ENCODE peak calls at places on chromosomes 1 and 21, in five cellular contexts. J is HepG2, K is K562, Y is A549, M is GM23338. T is an unnamed sample.
A peak's percentile ranks its signal among the peaks of the same experiment; 100 is the strongest.

GRCh38 chr1:7267493-7267892 is 482.2 kb downstream of the CAMTA1 start:
- DNase-seq in J (peak; percentile 8), K (no peak), Y (no peak), M (no peak), T (no peak)

GRCh38 chr1:84715620-84716019 is 25.4 kb upstream of the SSX2IP start:
- DNase-seq in J (no peak), K (no peak), Y (no peak), M (no peak), T (no peak)

GRCh38 chr1:29505537-29506220 is 269.4 kb downstream of the PTPRU start:
- DNase-seq in J (no peak), K (no peak), Y (no peak), M (no peak), T (no peak)

GRCh38 chr1:42736571-42737200 is 3.4 kb downstream of the CLDN19 start:
- DNase-seq in J (no peak), K (no peak), Y (no peak), M (no peak), T (no peak)

GRCh38 chr1:240508950-240509349 is 103.0 kb downstream of the GREM2 start:
- DNase-seq in J (no peak), K (no peak), Y (no peak), M (no peak), T (no peak)

GRCh38 chr1:170666661-170667060 is 2.7 kb downstream of the PRRX1 start:
- DNase-seq in J (no peak), K (no peak), Y (no peak), M (peak; percentile 57), T (no peak)

GRCh38 chr1:185840880-185841279 is 106.7 kb downstream of the HMCN1 start:
- DNase-seq in J (no peak), K (no peak), Y (no peak), M (no peak), T (no peak)

GRCh38 chr1:203325004-203325417 is 19.7 kb downstream of the BTG2 start:
- DNase-seq in J (no peak), K (no peak), Y (no peak), M (peak; percentile 70), T (no peak)

GRCh38 chr1:24486296-24487065 is 16.2 kb upstream of the RCAN3 start:
- DNase-seq in J (no peak), K (no peak), Y (no peak), M (no peak), T (no peak)

GRCh38 chr1:235910357-235911299 is 43.9 kb upstream of the LYST start:
- DNase-seq in J (peak; percentile 28), K (no peak), Y (peak; percentile 90), M (peak; percentile 51), T (peak; percentile 94)

GRCh38 chr1:18895317-18895716 is 7.0 kb downstream of the ALDH4A1 start:
- DNase-seq in J (no peak), K (peak; percentile 41), Y (no peak), M (no peak), T (no peak)

GRCh38 chr1:111605553-111605952 is 14.0 kb upstream of the RAP1A start:
- DNase-seq in J (no peak), K (no peak), Y (no peak), M (no peak), T (no peak)

GRCh38 chr1:27726173-27726793 is 522 bp downstream of the FAM76A start:
- DNase-seq in J (peak; percentile 49), K (peak; percentile 88), Y (peak; percentile 32), M (peak; percentile 67), T (no peak)

GRCh38 chr1:198491596-198491995 is 48.9 kb downstream of the ATP6V1G3 start:
- DNase-seq in J (no peak), K (no peak), Y (no peak), M (no peak), T (no peak)

GRCh38 chr1:246790364-246790763 is 66.2 kb downstream of the SCCPDH start:
- DNase-seq in J (no peak), K (no peak), Y (no peak), M (no peak), T (no peak)

GRCh38 chr1:232149302-232150201 is 480.4 kb downstream of the SIPA1L2 start:
- DNase-seq in J (no peak), K (no peak), Y (peak; percentile 65), M (no peak), T (peak; percentile 76)

GRCh38 chr1:162561616-162562451 is at the start of gene UAP1:
- DNase-seq in J (no peak), K (no peak), Y (no peak), M (peak; percentile 3), T (no peak)

GRCh38 chr1:92274939-92275338 is 23.8 kb downstream of the GLMN start:
- DNase-seq in J (no peak), K (no peak), Y (no peak), M (no peak), T (no peak)

GRCh38 chr1:87329051-87329755 is 523 bp downstream of the LMO4 start:
- DNase-seq in J (peak; percentile 54), K (peak; percentile 60), Y (no peak), M (peak; percentile 64), T (no peak)

GRCh38 chr1:216528816-216529215 is 105.6 kb upstream of the USH2A start:
- DNase-seq in J (no peak), K (no peak), Y (no peak), M (no peak), T (no peak)

GRCh38 chr1:160309183-160309535 is 24.2 kb upstream of the PEX19 start:
- DNase-seq in J (no peak), K (no peak), Y (no peak), M (no peak), T (no peak)

GRCh38 chr1:31870086-31870736 is 54.4 kb upstream of the SPOCD1 start:
- DNase-seq in J (peak; percentile 30), K (no peak), Y (no peak), M (no peak), T (no peak)

GRCh38 chr1:110872745-110873435 is at the start of gene CD53:
- DNase-seq in J (no peak), K (no peak), Y (no peak), M (no peak), T (no peak)

GRCh38 chr1:98277111-98277510 is 356.3 kb upstream of the DPYD start:
- DNase-seq in J (no peak), K (no peak), Y (peak; percentile 49), M (no peak), T (no peak)

GRCh38 chr21:42463861-42464515 is 32.0 kb downstream of the RSPH1 start:
- DNase-seq in J (peak; percentile 10), K (no peak), Y (peak; percentile 80), M (peak; percentile 84), T (no peak)

GRCh38 chr1:207288315-207288714 is 33.2 kb upstream of the CD55 start:
- DNase-seq in J (no peak), K (no peak), Y (no peak), M (peak; percentile 35), T (no peak)

GRCh38 chr1:17168480-17168878 is 36.4 kb upstream of the PADI1 start:
- DNase-seq in J (no peak), K (no peak), Y (no peak), M (no peak), T (no peak)

GRCh38 chr1:1578371-1578940 is 3.8 kb upstream of the SSU72 start:
- DNase-seq in J (no peak), K (no peak), Y (no peak), M (no peak), T (no peak)

GRCh38 chr1:11967028-11967547 is 13.2 kb upstream of the MFN2 start:
- DNase-seq in J (peak; percentile 89), K (peak; percentile 50), Y (peak; percentile 82), M (peak; percentile 94), T (peak; percentile 63)

DNA sequence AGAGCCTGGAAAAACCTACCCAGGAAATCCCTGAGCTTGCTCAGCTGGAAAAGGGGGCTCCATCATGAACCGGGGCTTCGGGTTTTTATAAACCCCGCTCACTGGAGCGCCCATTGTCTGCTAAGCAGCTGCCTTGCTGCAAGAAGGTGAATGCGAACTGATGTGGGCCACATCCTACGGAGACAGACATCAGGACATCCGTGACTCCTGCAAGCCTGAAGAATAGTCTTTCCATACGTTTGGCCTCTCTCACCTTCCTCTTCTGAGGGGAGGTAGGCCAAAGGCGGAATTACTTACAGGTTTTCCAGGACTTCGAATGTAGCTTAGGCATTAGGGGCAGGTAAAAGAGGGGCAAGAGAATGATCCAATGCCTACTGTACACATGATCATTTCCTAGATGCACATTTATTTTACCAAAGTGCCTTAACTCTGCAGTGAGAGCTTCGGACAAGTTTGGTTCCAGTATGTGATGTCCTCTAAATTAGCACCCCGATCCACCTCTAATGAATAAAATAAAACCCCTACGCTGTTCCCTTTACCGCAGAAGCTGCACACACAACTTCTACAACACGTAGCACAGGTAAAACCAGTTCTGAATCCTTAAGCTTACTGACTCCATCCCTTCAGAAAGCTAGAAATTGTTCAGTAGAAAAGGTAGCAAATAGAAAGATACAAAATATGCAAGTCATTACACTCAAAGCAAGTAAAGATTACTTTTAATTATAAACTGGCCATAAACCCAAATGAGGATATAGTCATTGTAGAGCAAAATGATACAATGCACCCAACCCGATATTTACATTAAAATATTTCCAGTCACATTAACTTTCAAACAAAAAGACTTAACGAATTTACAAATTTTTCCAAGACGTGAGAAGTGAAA is 866 bp upstream of the SORT1 start:
- DNase-seq in J (no peak), K (no peak), Y (no peak), M (no peak), T (no peak)
- TF ChIP-seq REST in J (no peak), K (no peak), Y (no peak), M (no peak), T (no peak)

DNA sequence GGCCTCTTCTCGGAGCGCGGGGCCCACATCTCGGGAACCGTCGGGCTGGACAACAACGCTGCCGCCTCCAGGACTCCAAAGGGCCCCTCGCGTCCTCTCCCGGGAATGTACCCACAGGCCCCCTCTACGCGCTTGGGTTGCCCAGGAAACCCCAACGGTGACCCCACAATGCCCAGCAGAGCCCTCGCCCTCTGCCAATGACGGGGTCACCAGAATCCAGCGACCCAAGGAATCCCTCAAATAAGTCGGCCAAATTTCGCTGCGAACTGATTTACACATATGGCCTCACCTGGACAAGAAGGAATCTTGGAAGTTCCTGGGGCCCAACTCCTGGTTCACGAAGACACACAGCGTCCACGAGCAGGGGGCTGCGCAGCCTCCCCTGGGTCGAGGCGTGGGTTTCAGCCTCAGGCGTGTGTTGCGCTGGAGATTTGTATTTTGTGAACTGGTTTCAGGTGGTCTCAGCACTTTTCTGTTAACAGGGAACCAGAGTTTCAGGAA is 78.1 kb downstream of the DESI2 start:
- DNase-seq in J (no peak), K (no peak), Y (no peak), M (peak; percentile 65), T (no peak)
- TF ChIP-seq CTCF in J (no peak), K (no peak), Y (no peak), M (no peak), T (no peak)

GRCh38 chr1:3502834-3503524 is 48.5 kb downstream of the ARHGEF16 start:
- DNase-seq in J (no peak), K (no peak), Y (no peak), M (no peak), T (no peak)

GRCh38 chr1:3503525-3503886 is 49.0 kb downstream of the ARHGEF16 start:
- DNase-seq in J (no peak), K (no peak), Y (no peak), M (no peak), T (no peak)

GRCh38 chr1:3500265-3500835 is 45.9 kb downstream of the ARHGEF16 start:
- DNase-seq in J (no peak), K (peak; percentile 77), Y (no peak), M (no peak), T (no peak)

GRCh38 chr1:3501437-3501836 is 47.0 kb downstream of the ARHGEF16 start:
- DNase-seq in J (no peak), K (no peak), Y (no peak), M (no peak), T (no peak)

GRCh38 chr1:3501856-3502665 is 47.6 kb downstream of the ARHGEF16 start:
- DNase-seq in J (peak; percentile 33), K (peak; percentile 63), Y (peak; percentile 51), M (peak; percentile 88), T (no peak)
- TF ChIP-seq REST in J (peak; percentile 96), K (peak; percentile 95), Y (peak; percentile 86), M (peak; percentile 91), T (peak; percentile 99)

GRCh38 chr1:76110662-76111061 is 36.1 kb downstream of the ST6GALNAC3 start:
- DNase-seq in J (no peak), K (no peak), Y (peak; percentile 9), M (no peak), T (no peak)
- TF ChIP-seq CTCF in J (no peak), K (no peak), Y (no peak), M (no peak), T (no peak)

T was measured in Panc1.